ENCODE peak calls at places on chromosomes 11 and 22, in seven cellular contexts. T is pancreas, D is OCI-LY7, X is myocyte, K is Calu3, S is HFF-Myc, Y is EL. Z is an unnamed sample.

GRCh38 chr11:76279038-76279437 is 72.7 kb upstream of the WNT11 start:
- DNase-seq in T (no peak), D (no peak), X (no peak), K (no peak), S (no peak), Y (no peak), Z (no peak)

GRCh38 chr22:22552630-22553029 is 6.4 kb downstream of the PRAME start:
- DNase-seq in T (no peak), D (peak), X (peak), K (no peak), S (no peak), Y (no peak), Z (peak)

GRCh38 chr22:24503137-24503850 is 8.2 kb downstream of the UPB1 start:
- DNase-seq in T (no peak), D (peak), X (peak), K (peak), S (no peak), Y (peak), Z (peak)

GRCh38 chr11:64234840-64235379 is 526 bp downstream of the VEGFB start:
- DNase-seq in T (peak), D (peak), X (peak), K (peak), S (no peak), Y (peak), Z (no peak)

GRCh38 chr11:117187007-117187406 is 8.5 kb downstream of the SIDT2 start:
- DNase-seq in T (no peak), D (no peak), X (no peak), K (no peak), S (no peak), Y (no peak), Z (no peak)

GRCh38 chr11:115606223-115607220 is 102.3 kb upstream of the CADM1 start:
- DNase-seq in T (peak), D (no peak), X (peak), K (no peak), S (no peak), Y (no peak), Z (no peak)

GRCh38 chr22:28016781-28017557 is 97.9 kb upstream of the PITPNB start:
- DNase-seq in T (no peak), D (no peak), X (no peak), K (no peak), S (no peak), Y (no peak), Z (no peak)

GRCh38 chr22:45072322-45072903 is 62.6 kb upstream of the PHF21B start:
- DNase-seq in T (no peak), D (no peak), X (no peak), K (peak), S (peak), Y (peak), Z (no peak)

Z was measured in GF-D8.